ENCODE peak calls at places on chromosomes 1 and 21, in seven cellular contexts. One of them, this sample, is unnamed.

GRCh38 chr1:19884312-19884711 is 2.1 kb downstream of the OTUD3 start:
- DNase-seq in neuronal stem cell: no peak
- DNase-seq in fibroblast of gingiva: no peak
- DNase-seq in Caki2: no peak
- DNase-seq in dorsolateral prefrontal cortex: no peak
- DNase-seq in uterus: no peak
- DNase-seq in aorta: no peak
- DNase-seq in this sample: no peak

GRCh38 chr1:236103646-236104218 is 38.6 kb upstream of the GPR137B start:
- DNase-seq in neuronal stem cell: peak
- DNase-seq in fibroblast of gingiva: peak
- DNase-seq in Caki2: peak
- DNase-seq in dorsolateral prefrontal cortex: peak
- DNase-seq in uterus: peak
- DNase-seq in aorta: peak
- DNase-seq in this sample: peak

GRCh38 chr1:156488566-156489165 is 11.9 kb downstream of the MEF2D start:
- DNase-seq in neuronal stem cell: no peak
- DNase-seq in fibroblast of gingiva: no peak
- DNase-seq in Caki2: no peak
- DNase-seq in dorsolateral prefrontal cortex: no peak
- DNase-seq in uterus: no peak
- DNase-seq in aorta: no peak
- DNase-seq in this sample: peak

GRCh38 chr1:150627821-150628410 is 1.5 kb downstream of the ENSA start:
- DNase-seq in neuronal stem cell: no peak
- DNase-seq in fibroblast of gingiva: no peak
- DNase-seq in Caki2: no peak
- DNase-seq in dorsolateral prefrontal cortex: no peak
- DNase-seq in uterus: no peak
- DNase-seq in aorta: no peak
- DNase-seq in this sample: no peak

GRCh38 chr1:193432979-193433587 is 246.7 kb upstream of the B3GALT2 start:
- DNase-seq in neuronal stem cell: no peak
- DNase-seq in fibroblast of gingiva: no peak
- DNase-seq in Caki2: no peak
- DNase-seq in dorsolateral prefrontal cortex: no peak
- DNase-seq in uterus: no peak
- DNase-seq in aorta: no peak
- DNase-seq in this sample: peak

GRCh38 chr1:34073028-34073730 is 91.9 kb downstream of the CSMD2 start:
- DNase-seq in neuronal stem cell: no peak
- DNase-seq in fibroblast of gingiva: no peak
- DNase-seq in Caki2: no peak
- DNase-seq in dorsolateral prefrontal cortex: no peak
- DNase-seq in uterus: no peak
- DNase-seq in aorta: no peak
- DNase-seq in this sample: no peak

GRCh38 chr1:197614916-197615692 is 160.2 kb downstream of the DENND1B start:
- DNase-seq in neuronal stem cell: peak
- DNase-seq in fibroblast of gingiva: peak
- DNase-seq in Caki2: peak
- DNase-seq in dorsolateral prefrontal cortex: no peak
- DNase-seq in uterus: no peak
- DNase-seq in aorta: no peak
- DNase-seq in this sample: peak

GRCh38 chr1:78687914-78688313 is 38.3 kb downstream of the IFI44 start:
- DNase-seq in neuronal stem cell: no peak
- DNase-seq in fibroblast of gingiva: no peak
- DNase-seq in Caki2: no peak
- DNase-seq in dorsolateral prefrontal cortex: no peak
- DNase-seq in uterus: no peak
- DNase-seq in aorta: no peak
- DNase-seq in this sample: no peak

GRCh38 chr1:47883963-47884362 is 113.2 kb downstream of the TRABD2B start:
- DNase-seq in neuronal stem cell: no peak
- DNase-seq in fibroblast of gingiva: no peak
- DNase-seq in Caki2: no peak
- DNase-seq in dorsolateral prefrontal cortex: no peak
- DNase-seq in uterus: no peak
- DNase-seq in aorta: no peak
- DNase-seq in this sample: no peak

GRCh38 chr1:64692911-64693310 is 52.0 kb upstream of the RAVER2 start:
- DNase-seq in neuronal stem cell: no peak
- DNase-seq in fibroblast of gingiva: peak
- DNase-seq in Caki2: no peak
- DNase-seq in dorsolateral prefrontal cortex: no peak
- DNase-seq in uterus: no peak
- DNase-seq in aorta: no peak
- DNase-seq in this sample: no peak

GRCh38 chr21:29825936-29826335 is 113.9 kb downstream of the GRIK1 start:
- DNase-seq in neuronal stem cell: no peak
- DNase-seq in fibroblast of gingiva: no peak
- DNase-seq in Caki2: no peak
- DNase-seq in dorsolateral prefrontal cortex: no peak
- DNase-seq in uterus: no peak
- DNase-seq in aorta: no peak
- DNase-seq in this sample: no peak

GRCh38 chr1:206925116-206925736 is 3.5 kb upstream of the FCMR start:
- DNase-seq in neuronal stem cell: no peak
- DNase-seq in fibroblast of gingiva: no peak
- DNase-seq in Caki2: no peak
- DNase-seq in dorsolateral prefrontal cortex: no peak
- DNase-seq in uterus: no peak
- DNase-seq in aorta: peak
- DNase-seq in this sample: peak

GRCh38 chr1:58883037-58883887 is 99.4 kb upstream of the JUN start:
- DNase-seq in neuronal stem cell: no peak
- DNase-seq in fibroblast of gingiva: peak
- DNase-seq in Caki2: peak
- DNase-seq in dorsolateral prefrontal cortex: no peak
- DNase-seq in uterus: peak
- DNase-seq in aorta: peak
- DNase-seq in this sample: no peak

GRCh38 chr1:205775015-205775716 is at the start of gene RAB29:
- DNase-seq in neuronal stem cell: peak
- DNase-seq in fibroblast of gingiva: peak
- DNase-seq in Caki2: peak
- DNase-seq in dorsolateral prefrontal cortex: peak
- DNase-seq in uterus: peak
- DNase-seq in aorta: peak
- DNase-seq in this sample: peak

GRCh38 chr1:51214615-51215131 is 21.4 kb upstream of the RNF11 start:
- DNase-seq in neuronal stem cell: no peak
- DNase-seq in fibroblast of gingiva: peak
- DNase-seq in Caki2: no peak
- DNase-seq in dorsolateral prefrontal cortex: no peak
- DNase-seq in uterus: peak
- DNase-seq in aorta: no peak
- DNase-seq in this sample: no peak

GRCh38 chr1:110267260-110267659 is 57.1 kb downstream of the KCNC4 start:
- DNase-seq in neuronal stem cell: no peak
- DNase-seq in fibroblast of gingiva: no peak
- DNase-seq in Caki2: no peak
- DNase-seq in dorsolateral prefrontal cortex: no peak
- DNase-seq in uterus: no peak
- DNase-seq in aorta: no peak
- DNase-seq in this sample: no peak

GRCh38 chr1:39489567-39490239 is 1.7 kb upstream of the BMP8A start:
- DNase-seq in neuronal stem cell: no peak
- DNase-seq in fibroblast of gingiva: no peak
- DNase-seq in Caki2: no peak
- DNase-seq in dorsolateral prefrontal cortex: no peak
- DNase-seq in uterus: no peak
- DNase-seq in aorta: no peak
- DNase-seq in this sample: no peak

GRCh38 chr1:62796151-62796680 is 12.3 kb downstream of the ATG4C start:
- DNase-seq in neuronal stem cell: no peak
- DNase-seq in fibroblast of gingiva: no peak
- DNase-seq in Caki2: no peak
- DNase-seq in dorsolateral prefrontal cortex: no peak
- DNase-seq in uterus: no peak
- DNase-seq in aorta: no peak
- DNase-seq in this sample: no peak

GRCh38 chr1:116786049-116786448 is 31.8 kb downstream of the CD2 start:
- DNase-seq in neuronal stem cell: no peak
- DNase-seq in fibroblast of gingiva: no peak
- DNase-seq in Caki2: no peak
- DNase-seq in dorsolateral prefrontal cortex: no peak
- DNase-seq in uterus: no peak
- DNase-seq in aorta: no peak
- DNase-seq in this sample: no peak

This sample was measured in OCI-LY7.